ENCODE peak calls at places on chromosomes 5 and 9, in seven cellular contexts. G is GM23338, A is neuronal stem cell, N is PC-3, Y is IMR-90, F is PC-9, Z is astrocyte. L is an unnamed sample.

GRCh38 chr5:111353035-111353434 is 128.9 kb downstream of the CAMK4 start:
- DNase-seq in F (no peak), N (no peak), A (no peak), Y (peak), Z (no peak), G (no peak), L (no peak)

GRCh38 chr5:158484246-158484645 is 615.5 kb downstream of the EBF1 start:
- DNase-seq in N (no peak), Y (no peak), Z (no peak), G (no peak), F (no peak), A (no peak), L (no peak)

GRCh38 chr5:178576591-178577351 is 13.4 kb downstream of the COL23A1 start:
- DNase-seq in G (peak), N (no peak), F (no peak), Z (no peak), Y (no peak), A (peak), L (no peak)

GRCh38 chr5:119033135-119033534 is 37.8 kb upstream of the DMXL1 start:
- DNase-seq in Z (no peak), G (no peak), A (no peak), Y (no peak), N (no peak), F (no peak), L (no peak)

GRCh38 chr9:127176631-127177030 is 54.2 kb upstream of the ANGPTL2 start:
- DNase-seq in F (no peak), G (no peak), A (no peak), Y (no peak), Z (no peak), N (no peak), L (no peak)

GRCh38 chr5:137328991-137329390 is 170.1 kb downstream of the SPOCK1 start:
- DNase-seq in Y (no peak), F (no peak), Z (no peak), G (no peak), N (no peak), A (no peak), L (no peak)

GRCh38 chr5:132365213-132365612 is 4.3 kb upstream of the SLC22A5 start:
- DNase-seq in Z (peak), Y (peak), N (peak), A (no peak), F (peak), G (no peak), L (peak)

GRCh38 chr5:89827388-89827787 is 582.2 kb downstream of the CETN3 start:
- DNase-seq in Y (no peak), G (no peak), F (no peak), N (no peak), Z (no peak), A (no peak), L (no peak)

GRCh38 chr5:146624179-146624578 is 108.2 kb upstream of the GPR151 start:
- DNase-seq in Z (no peak), Y (no peak), G (peak), N (peak), F (no peak), A (no peak), L (no peak)

GRCh38 chr5:119356384-119357188 is 767 bp downstream of the TNFAIP8 start:
- DNase-seq in A (no peak), Y (no peak), F (no peak), Z (no peak), N (no peak), G (no peak), L (no peak)

GRCh38 chr9:132828201-132828770 is 49.8 kb downstream of the AK8 start:
- DNase-seq in A (no peak), N (no peak), Z (no peak), G (no peak), F (no peak), Y (no peak), L (no peak)

GRCh38 chr5:61673007-61673735 is 341.1 kb downstream of the ZSWIM6 start:
- DNase-seq in Z (peak), N (peak), Y (peak), A (peak), F (peak), G (no peak), L (peak)

GRCh38 chr5:145345883-145346282 is 489.3 kb downstream of the PRELID2 start:
- DNase-seq in F (no peak), Z (peak), Y (peak), G (no peak), N (peak), A (no peak), L (no peak)

GRCh38 chr9:87518702-87519335 is 21.2 kb downstream of the DAPK1 start:
- DNase-seq in Y (no peak), Z (peak), G (no peak), A (no peak), N (no peak), F (no peak), L (no peak)

GRCh38 chr5:36305571-36306326 is 4.0 kb upstream of the RANBP3L start:
- DNase-seq in G (peak), N (peak), Y (peak), Z (peak), F (peak), A (no peak), L (peak)

GRCh38 chr9:15354713-15355112 is 47.7 kb upstream of the TTC39B start:
- DNase-seq in N (no peak), Z (no peak), F (no peak), Y (no peak), G (peak), A (no peak), L (no peak)

GRCh38 chr9:4221936-4222335 is 77.9 kb downstream of the GLIS3 start:
- DNase-seq in Z (no peak), F (no peak), A (no peak), G (no peak), N (no peak), Y (no peak), L (no peak)

GRCh38 chr5:64594601-64595518 is 89.0 kb downstream of the RGS7BP start:
- DNase-seq in G (peak), N (peak), F (no peak), A (peak), Y (no peak), Z (no peak), L (no peak)

GRCh38 chr5:129905467-129906176 is 1.4 kb downstream of the CHSY3 start:
- DNase-seq in N (no peak), Z (no peak), G (peak), Y (peak), A (peak), F (peak), L (peak)

GRCh38 chr9:125548141-125548540 is 158.9 kb downstream of the MAPKAP1 start:
- DNase-seq in Z (no peak), N (no peak), A (no peak), G (no peak), Y (no peak), F (no peak), L (no peak)

GRCh38 chr9:35903049-35903448 is 3.0 kb upstream of the HRCT1 start:
- DNase-seq in G (peak), A (no peak), N (peak), Y (peak), Z (peak), F (no peak), L (peak)

GRCh38 chr5:4924581-4924980 is 215.5 kb upstream of the ADAMTS16 start:
- DNase-seq in A (no peak), N (no peak), G (no peak), F (no peak), Y (no peak), Z (peak), L (no peak)

GRCh38 chr9:87431831-87432230 is 65.8 kb upstream of the DAPK1 start:
- DNase-seq in N (no peak), Y (no peak), F (no peak), A (no peak), Z (peak), G (no peak), L (no peak)

GRCh38 chr9:20906326-20906725 is 125.1 kb downstream of the HACD4 start:
- DNase-seq in Y (no peak), Z (no peak), G (no peak), A (no peak), N (no peak), F (no peak), L (no peak)

GRCh38 chr9:127683723-127684122 is 23.1 kb upstream of the CFAP157 start:
- DNase-seq in Z (peak), F (no peak), A (no peak), G (no peak), Y (peak), N (no peak), L (no peak)

GRCh38 chr9:119366909-119367690 is 2.1 kb downstream of the BRINP1 start:
- DNase-seq in N (no peak), Z (no peak), F (no peak), G (no peak), A (no peak), Y (no peak), L (peak)

GRCh38 chr9:134180786-134181647 is 16.7 kb upstream of the RNU6ATAC start:
- DNase-seq in F (no peak), N (no peak), A (no peak), Z (no peak), Y (no peak), G (no peak), L (no peak)

GRCh38 chr9:88733651-88734470 is 198.9 kb downstream of the NXNL2 start:
- DNase-seq in G (no peak), N (no peak), A (no peak), Z (peak), F (no peak), Y (peak), L (peak)

GRCh38 chr9:7402704-7403389 is 396.7 kb downstream of the DMAC1 start:
- DNase-seq in N (no peak), Y (no peak), F (no peak), G (peak), A (no peak), Z (no peak), L (peak)

GRCh38 chr9:30293231-30293630 is 2091.2 kb upstream of the ACO1 start:
- DNase-seq in G (no peak), F (no peak), A (no peak), Z (no peak), Y (no peak), N (no peak), L (no peak)

GRCh38 chr5:76542887-76543690 is 80.1 kb downstream of the F2RL2 start:
- DNase-seq in A (no peak), Z (no peak), Y (peak), N (no peak), F (no peak), G (peak), L (no peak)

GRCh38 chr5:178288373-178289368 is 56.1 kb upstream of the PHYKPL start:
- DNase-seq in G (no peak), N (peak), Y (no peak), Z (no peak), A (peak), F (no peak), L (peak)

GRCh38 chr5:38265546-38266179 is 7.3 kb downstream of the EGFLAM start:
- DNase-seq in F (peak), G (peak), A (peak), Z (peak), N (peak), Y (peak), L (peak)

GRCh38 chr9:5714501-5715401 is 85.8 kb downstream of the RIC1 start:
- DNase-seq in N (peak), G (peak), F (peak), Z (peak), A (no peak), Y (peak), L (peak)

GRCh38 chr9:4987996-4988421 is 2.9 kb downstream of the JAK2 start:
- DNase-seq in N (peak), A (peak), Z (peak), G (peak), Y (peak), F (peak), L (peak)

GRCh38 chr5:8184455-8185063 is 315.6 kb downstream of the MTRR start:
- DNase-seq in A (peak), Z (no peak), F (peak), Y (peak), N (peak), G (peak), L (peak)

GRCh38 chr9:93099551-93100264 is 3.7 kb downstream of the CARD19 start:
- DNase-seq in G (no peak), A (no peak), F (no peak), Z (no peak), N (no peak), Y (no peak), L (no peak)

DNA sequence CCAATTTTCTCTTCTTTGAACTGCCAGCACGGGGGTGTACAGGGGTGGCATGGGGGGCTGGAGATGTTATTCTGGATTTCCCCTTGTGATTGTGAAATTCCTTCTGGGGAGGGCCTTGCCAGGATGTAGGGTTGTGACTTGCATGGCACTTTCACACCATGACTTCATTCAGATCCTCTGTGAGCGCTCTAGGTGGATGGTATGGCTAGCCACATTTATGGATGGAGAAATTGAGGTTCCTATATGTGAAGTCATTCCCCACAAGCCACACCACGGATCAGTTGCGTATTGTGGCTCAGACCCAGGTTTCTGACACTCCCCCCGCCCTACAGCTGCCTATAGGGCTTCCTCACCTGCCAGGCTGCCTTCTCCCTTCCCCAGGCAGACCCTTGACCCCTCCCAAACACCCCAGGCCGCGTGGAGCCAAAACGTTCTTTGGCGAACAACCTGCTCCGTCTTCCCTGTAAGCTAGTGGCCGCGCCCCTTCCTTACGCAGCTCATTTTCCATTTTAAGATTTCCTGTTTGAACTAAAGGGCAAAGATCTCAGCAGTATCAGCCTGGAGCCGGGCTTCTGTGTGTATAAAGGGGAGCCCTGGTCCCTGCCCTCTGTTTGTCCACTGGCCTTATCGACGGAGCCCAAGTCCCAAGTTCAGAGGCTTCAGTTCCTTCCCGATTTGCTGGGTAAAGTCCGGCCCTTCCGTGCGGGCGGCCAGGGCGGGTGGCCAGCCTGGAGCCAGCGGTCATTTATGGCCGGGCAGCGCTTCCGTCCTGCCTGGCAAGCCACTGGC is 97.8 kb upstream of the KLF4 start:
- DNase-seq in G (no peak), Y (no peak), Z (no peak), N (no peak), A (no peak), F (peak), L (no peak)
- H2AFZ ChIP-seq in G (peak), Y (peak), Z (no peak), N (no peak), A (peak), F (peak), L (no peak)

GRCh38 chr5:58901271-58901670 is 318.4 kb downstream of the RAB3C start:
- DNase-seq in A (no peak), Y (no peak), G (no peak), Z (no peak), N (no peak), F (no peak), L (no peak)
- H2AFZ ChIP-seq in A (no peak), Y (no peak), G (no peak), Z (no peak), N (no peak), F (no peak), L (no peak)

DNA sequence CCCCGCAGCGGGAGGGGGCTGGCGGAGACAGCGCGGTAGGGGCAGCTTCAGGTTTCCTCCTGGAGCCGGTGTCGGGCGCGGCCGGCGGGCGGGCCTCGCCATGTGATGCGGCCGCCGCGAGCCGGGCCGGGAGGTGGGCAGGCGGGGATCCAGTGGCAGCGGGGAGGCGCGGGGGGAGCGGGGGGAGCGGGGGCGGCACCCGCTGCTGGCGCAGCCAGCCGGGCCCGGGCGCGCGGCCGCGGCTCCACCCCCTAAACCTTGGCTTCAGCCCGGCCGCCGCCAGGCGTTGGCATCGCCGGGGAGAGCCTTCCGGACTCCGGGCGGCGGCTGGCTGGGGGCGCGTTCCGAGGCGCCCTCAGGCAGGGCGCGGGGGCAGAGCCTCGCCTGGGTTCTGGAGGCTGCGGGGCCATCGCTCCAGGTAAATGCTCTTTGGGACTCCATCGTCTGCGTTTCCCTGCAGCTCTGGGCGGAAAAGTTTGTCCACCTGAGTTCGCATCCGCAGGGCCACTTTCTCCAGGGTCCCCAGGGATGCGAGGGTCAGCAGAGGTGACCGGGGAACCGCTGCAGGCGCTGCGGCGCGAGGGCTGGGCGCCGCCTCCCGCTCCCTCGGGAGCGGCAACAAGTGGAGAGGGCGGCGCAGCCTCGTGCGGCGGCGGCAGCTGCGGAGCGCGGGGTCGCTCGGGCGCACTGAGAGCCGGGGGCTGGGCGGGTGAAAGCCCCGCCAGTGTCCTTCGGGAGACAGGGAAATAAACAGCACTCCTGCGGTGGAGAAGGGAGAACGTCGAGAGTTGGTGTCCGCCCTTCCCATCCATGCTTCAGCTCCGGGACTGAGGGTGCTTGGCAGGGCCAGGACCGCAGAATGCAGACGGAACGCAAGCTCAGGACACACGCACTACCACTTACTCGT is at the start of gene ARHGEF28:
- DNase-seq in Z (peak), F (peak), A (peak), G (peak), N (peak), Y (peak), L (peak)
- H2AFZ ChIP-seq in Z (peak), F (peak), A (peak), G (peak), N (peak), Y (peak), L (peak)

GRCh38 chr5:51382508-51382758 is 815 bp upstream of the ISL1 start:
- DNase-seq in G (no peak), Z (no peak), N (no peak), A (peak), Y (no peak), F (no peak), L (no peak)
- H2AFZ ChIP-seq in G (peak), Z (peak), N (peak), A (peak), Y (peak), F (no peak), L (peak)

GRCh38 chr5:141878186-141878770 is at the start of gene PCDH1:
- DNase-seq in G (peak), Y (peak), Z (no peak), A (no peak), F (peak), N (peak), L (peak)
- H2AFZ ChIP-seq in G (peak), Y (peak), Z (peak), A (peak), F (peak), N (peak), L (peak)

DNA sequence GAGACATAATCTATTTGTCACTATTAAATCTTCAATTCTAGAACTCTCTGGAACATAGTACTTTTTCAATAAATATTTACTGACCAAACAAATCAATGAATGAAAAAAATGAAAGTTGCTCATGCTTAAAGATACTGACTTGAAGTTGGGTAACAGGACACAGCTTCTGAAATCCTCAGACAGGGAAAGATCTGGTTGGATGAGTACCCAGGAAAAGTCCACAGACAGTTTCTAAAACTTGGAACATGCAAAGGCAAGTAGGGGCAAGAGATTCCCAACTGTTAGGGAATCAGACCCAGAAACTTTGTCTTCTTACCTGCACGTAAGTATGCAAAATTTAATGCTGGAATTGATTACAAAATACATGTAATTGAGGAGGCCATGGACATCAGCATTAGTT is 366.2 kb downstream of the ACTL7B start:
- DNase-seq in Z (no peak), N (no peak), A (no peak), Y (no peak), F (no peak), G (no peak), L (peak)
- H2AFZ ChIP-seq in Z (no peak), N (no peak), A (no peak), Y (no peak), F (no peak), G (no peak), L (peak)

DNA sequence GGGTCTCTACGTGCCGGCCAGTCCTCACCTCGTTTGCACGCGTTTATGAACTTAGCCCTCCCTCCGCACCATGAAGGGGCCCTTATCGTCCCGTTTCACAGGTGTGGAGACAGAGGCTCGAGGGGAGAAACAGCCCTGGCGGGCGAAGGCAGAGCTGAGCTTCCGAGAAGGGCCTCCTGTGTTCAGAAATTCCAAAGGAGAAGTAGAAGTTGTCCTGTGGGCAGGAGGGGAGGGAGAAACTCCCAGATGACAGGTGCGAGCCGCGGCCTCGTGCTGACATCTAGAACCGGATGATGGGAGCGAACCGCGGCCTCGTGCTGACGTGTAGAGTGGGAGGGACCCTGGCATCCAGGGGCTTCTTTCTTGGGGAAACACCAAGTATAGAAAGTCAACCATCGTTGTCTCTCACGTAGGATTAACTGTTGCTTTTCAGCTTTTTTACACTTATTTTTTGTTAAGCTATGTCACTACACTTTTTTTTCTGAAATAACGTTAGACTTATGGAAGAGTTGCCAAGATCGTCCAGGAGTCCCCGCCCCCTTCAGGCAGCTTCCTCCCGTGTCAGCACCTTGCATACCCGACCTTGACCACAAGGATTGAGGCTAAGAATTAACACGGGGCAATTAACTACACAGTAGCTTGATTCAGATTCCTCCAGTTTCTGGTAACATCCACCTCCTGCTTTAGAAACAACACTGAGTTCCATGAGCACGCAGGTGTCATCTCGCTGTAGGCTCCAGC is 42.8 kb upstream of the NKD2 start:
- DNase-seq in Y (no peak), N (no peak), G (no peak), A (no peak), F (no peak), Z (no peak), L (no peak)
- H2AFZ ChIP-seq in Y (no peak), N (no peak), G (no peak), A (no peak), F (no peak), Z (no peak), L (no peak)

L was measured in mammary epithelial cell.